ENCODE peak calls at places on chromosomes 13 and 19, in seven cellular contexts. F is Ammon's horn; G is activated CD4-positive, alpha-beta T cell treated with anti-CD3 and anti-CD28 coated beads, Interleukin-2, amount 50 U/mL, for 1 hour; L is mammary epithelial cell; S is amygdala; Q is cerebellar cortex; K is stimulated activated CD8-positive, alpha-beta memory T cell treated with anti-CD3 and anti-CD28 coated beads, Interleukin-12 subunit alpha, Interleukin-12 subunit beta, amount 100 ng/mL, for 4 hours. P is an unnamed sample.

GRCh38 chr19:46717716-46718143 is 816 bp upstream of the PRKD2 start:
- DNase-seq in K (no peak), F (no peak), Q (no peak), L (no peak), G (no peak), S (no peak), P (no peak)

GRCh38 chr19:15014579-15014978 is 34.7 kb upstream of the CASP14 start:
- DNase-seq in K (no peak), L (no peak), S (no peak), F (no peak), Q (no peak), G (no peak), P (no peak)

GRCh38 chr19:38975214-38975860 is at the start of gene FBXO17:
- DNase-seq in L (peak), S (peak), K (no peak), G (no peak), Q (peak), F (peak), P (no peak)

GRCh38 chr13:43154839-43155238 is 131.5 kb downstream of the DNAJC15 start:
- DNase-seq in K (no peak), S (no peak), G (no peak), Q (no peak), L (no peak), F (no peak), P (no peak)

GRCh38 chr13:30456290-30456689 is 9.4 kb downstream of the HMGB1 start:
- DNase-seq in G (no peak), S (no peak), L (no peak), K (no peak), F (no peak), Q (peak), P (no peak)

GRCh38 chr13:86810385-86810784 is 860.8 kb upstream of the SLITRK5 start:
- DNase-seq in Q (no peak), K (no peak), S (no peak), F (no peak), G (no peak), L (no peak), P (no peak)

GRCh38 chr13:48158290-48158689 is 63.4 kb upstream of the MED4 start:
- DNase-seq in K (no peak), G (no peak), Q (no peak), F (no peak), S (no peak), L (peak), P (no peak)

GRCh38 chr13:84645196-84646071 is 763.2 kb upstream of the SLITRK1 start:
- DNase-seq in G (no peak), Q (no peak), F (no peak), L (no peak), K (no peak), S (no peak), P (peak)

GRCh38 chr13:68319384-68319783 is 1089.2 kb upstream of the PCDH9 start:
- DNase-seq in F (no peak), Q (no peak), L (no peak), K (no peak), S (no peak), G (no peak), P (no peak)

GRCh38 chr19:11581740-11582139 is 4.3 kb upstream of the ACP5 start:
- DNase-seq in F (no peak), G (no peak), L (no peak), S (no peak), Q (no peak), K (no peak), P (no peak)